ENCODE peak calls at places on chromosome 18, in nine cellular contexts. One of them, this sample, is unnamed.

GRCh38 chr18:54825626-54826344 is 2.5 kb upstream of the RAB27B start:
- DNase-seq in lung: no peak
- DNase-seq in aorta: no peak
- DNase-seq in AG04450: no peak
- DNase-seq in fibroblast of lung: no peak
- DNase-seq in naive thymus-derived CD4-positive, alpha-beta T cell: no peak
- DNase-seq in mesenchymal stem cell: no peak
- DNase-seq in PC-9: no peak
- DNase-seq in mesendoderm: no peak
- DNase-seq in this sample: no peak

GRCh38 chr18:73043231-73044000 is 175.6 kb upstream of the NETO1 start:
- DNase-seq in lung: no peak
- DNase-seq in aorta: no peak
- DNase-seq in AG04450: no peak
- DNase-seq in fibroblast of lung: no peak
- DNase-seq in naive thymus-derived CD4-positive, alpha-beta T cell: no peak
- DNase-seq in mesenchymal stem cell: no peak
- DNase-seq in PC-9: no peak
- DNase-seq in mesendoderm: peak; percentile 57
- DNase-seq in this sample: no peak

GRCh38 chr18:50928551-50928950 is 39.3 kb upstream of the ELAC1 start:
- DNase-seq in lung: no peak
- DNase-seq in aorta: no peak
- DNase-seq in AG04450: no peak
- DNase-seq in fibroblast of lung: peak; percentile 39
- DNase-seq in naive thymus-derived CD4-positive, alpha-beta T cell: no peak
- DNase-seq in mesenchymal stem cell: no peak
- DNase-seq in PC-9: no peak
- DNase-seq in mesendoderm: no peak
- DNase-seq in this sample: no peak

GRCh38 chr18:3966985-3967856 is 487.9 kb downstream of the DLGAP1 start:
- DNase-seq in lung: no peak
- DNase-seq in aorta: peak; percentile 81
- DNase-seq in AG04450: no peak
- DNase-seq in fibroblast of lung: peak; percentile 79
- DNase-seq in naive thymus-derived CD4-positive, alpha-beta T cell: no peak
- DNase-seq in mesenchymal stem cell: no peak
- DNase-seq in PC-9: peak; percentile 41
- DNase-seq in mesendoderm: peak; percentile 49
- DNase-seq in this sample: peak; percentile 16

GRCh38 chr18:45631077-45631476 is 15.8 kb downstream of the SLC14A2 start:
- DNase-seq in lung: no peak
- DNase-seq in aorta: no peak
- DNase-seq in AG04450: no peak
- DNase-seq in fibroblast of lung: no peak
- DNase-seq in naive thymus-derived CD4-positive, alpha-beta T cell: no peak
- DNase-seq in mesenchymal stem cell: no peak
- DNase-seq in PC-9: no peak
- DNase-seq in mesendoderm: no peak
- DNase-seq in this sample: no peak

GRCh38 chr18:27121108-27121507 is 64.0 kb downstream of the CHST9 start:
- DNase-seq in lung: no peak
- DNase-seq in aorta: no peak
- DNase-seq in AG04450: no peak
- DNase-seq in fibroblast of lung: no peak
- DNase-seq in naive thymus-derived CD4-positive, alpha-beta T cell: no peak
- DNase-seq in mesenchymal stem cell: no peak
- DNase-seq in PC-9: no peak
- DNase-seq in mesendoderm: peak; percentile 50
- DNase-seq in this sample: no peak

GRCh38 chr18:78146136-78146535 is 833.5 kb upstream of the SALL3 start:
- DNase-seq in lung: no peak
- DNase-seq in aorta: no peak
- DNase-seq in AG04450: no peak
- DNase-seq in fibroblast of lung: no peak
- DNase-seq in naive thymus-derived CD4-positive, alpha-beta T cell: no peak
- DNase-seq in mesenchymal stem cell: no peak
- DNase-seq in PC-9: no peak
- DNase-seq in mesendoderm: no peak
- DNase-seq in this sample: no peak

GRCh38 chr18:76823574-76823973 is 1.2 kb downstream of the ZNF236 start:
- DNase-seq in lung: no peak
- DNase-seq in aorta: no peak
- DNase-seq in AG04450: no peak
- DNase-seq in fibroblast of lung: peak; percentile 38
- DNase-seq in naive thymus-derived CD4-positive, alpha-beta T cell: no peak
- DNase-seq in mesenchymal stem cell: peak; percentile 58
- DNase-seq in PC-9: no peak
- DNase-seq in mesendoderm: peak; percentile 72
- DNase-seq in this sample: peak; percentile 60

GRCh38 chr18:40687401-40687800 is 1267.6 kb upstream of the PIK3C3 start:
- DNase-seq in lung: no peak
- DNase-seq in aorta: no peak
- DNase-seq in AG04450: no peak
- DNase-seq in fibroblast of lung: peak; percentile 69
- DNase-seq in naive thymus-derived CD4-positive, alpha-beta T cell: no peak
- DNase-seq in mesenchymal stem cell: peak; percentile 17
- DNase-seq in PC-9: no peak
- DNase-seq in mesendoderm: peak; percentile 36
- DNase-seq in this sample: no peak

GRCh38 chr18:57737661-57738060 is 65.5 kb downstream of the ATP8B1 start:
- DNase-seq in lung: peak; percentile 86
- DNase-seq in aorta: peak; percentile 89
- DNase-seq in AG04450: peak; percentile 96
- DNase-seq in fibroblast of lung: peak; percentile 99
- DNase-seq in naive thymus-derived CD4-positive, alpha-beta T cell: no peak
- DNase-seq in mesenchymal stem cell: peak; percentile 99
- DNase-seq in PC-9: no peak
- DNase-seq in mesendoderm: no peak
- DNase-seq in this sample: peak; percentile 87

GRCh38 chr18:27942706-27943105 is 234.2 kb downstream of the CDH2 start:
- DNase-seq in lung: no peak
- DNase-seq in aorta: no peak
- DNase-seq in AG04450: no peak
- DNase-seq in fibroblast of lung: peak; percentile 89
- DNase-seq in naive thymus-derived CD4-positive, alpha-beta T cell: no peak
- DNase-seq in mesenchymal stem cell: peak; percentile 33
- DNase-seq in PC-9: peak; percentile 15
- DNase-seq in mesendoderm: peak; percentile 25
- DNase-seq in this sample: no peak

GRCh38 chr18:32048507-32049091 is 30.0 kb downstream of the RNF125 start:
- DNase-seq in lung: no peak
- DNase-seq in aorta: no peak
- DNase-seq in AG04450: no peak
- DNase-seq in fibroblast of lung: no peak
- DNase-seq in naive thymus-derived CD4-positive, alpha-beta T cell: no peak
- DNase-seq in mesenchymal stem cell: peak; percentile 52
- DNase-seq in PC-9: no peak
- DNase-seq in mesendoderm: peak; percentile 21
- DNase-seq in this sample: peak; percentile 25

GRCh38 chr18:63377275-63377980 is 10.4 kb upstream of the KDSR start:
- DNase-seq in lung: no peak
- DNase-seq in aorta: no peak
- DNase-seq in AG04450: no peak
- DNase-seq in fibroblast of lung: no peak
- DNase-seq in naive thymus-derived CD4-positive, alpha-beta T cell: no peak
- DNase-seq in mesenchymal stem cell: no peak
- DNase-seq in PC-9: no peak
- DNase-seq in mesendoderm: no peak
- DNase-seq in this sample: no peak

GRCh38 chr18:3005462-3005861 is 7.5 kb downstream of the LPIN2 start:
- DNase-seq in lung: no peak
- DNase-seq in aorta: no peak
- DNase-seq in AG04450: no peak
- DNase-seq in fibroblast of lung: no peak
- DNase-seq in naive thymus-derived CD4-positive, alpha-beta T cell: no peak
- DNase-seq in mesenchymal stem cell: no peak
- DNase-seq in PC-9: no peak
- DNase-seq in mesendoderm: no peak
- DNase-seq in this sample: no peak

GRCh38 chr18:13500227-13500865 is 226.0 kb downstream of the FAM210A start:
- DNase-seq in lung: no peak
- DNase-seq in aorta: no peak
- DNase-seq in AG04450: no peak
- DNase-seq in fibroblast of lung: peak; percentile 93
- DNase-seq in naive thymus-derived CD4-positive, alpha-beta T cell: no peak
- DNase-seq in mesenchymal stem cell: peak; percentile 18
- DNase-seq in PC-9: no peak
- DNase-seq in mesendoderm: peak; percentile 89
- DNase-seq in this sample: peak; percentile 73

GRCh38 chr18:37590346-37590745 is 24.7 kb upstream of the CELF4 start:
- DNase-seq in lung: no peak
- DNase-seq in aorta: no peak
- DNase-seq in AG04450: no peak
- DNase-seq in fibroblast of lung: no peak
- DNase-seq in naive thymus-derived CD4-positive, alpha-beta T cell: no peak
- DNase-seq in mesenchymal stem cell: no peak
- DNase-seq in PC-9: no peak
- DNase-seq in mesendoderm: no peak
- DNase-seq in this sample: no peak

GRCh38 chr18:28584726-28585125 is 407.8 kb upstream of the CDH2 start:
- DNase-seq in lung: no peak
- DNase-seq in aorta: no peak
- DNase-seq in AG04450: no peak
- DNase-seq in fibroblast of lung: peak; percentile 94
- DNase-seq in naive thymus-derived CD4-positive, alpha-beta T cell: no peak
- DNase-seq in mesenchymal stem cell: peak; percentile 75
- DNase-seq in PC-9: peak; percentile 37
- DNase-seq in mesendoderm: peak; percentile 88
- DNase-seq in this sample: peak; percentile 8

GRCh38 chr18:21851327-21851961 is 110.9 kb downstream of the MIB1 start:
- DNase-seq in lung: no peak
- DNase-seq in aorta: no peak
- DNase-seq in AG04450: no peak
- DNase-seq in fibroblast of lung: no peak
- DNase-seq in naive thymus-derived CD4-positive, alpha-beta T cell: peak; percentile 3
- DNase-seq in mesenchymal stem cell: peak; percentile 24
- DNase-seq in PC-9: no peak
- DNase-seq in mesendoderm: no peak
- DNase-seq in this sample: peak; percentile 10

GRCh38 chr18:70423120-70423519 is 134.3 kb downstream of the SOCS6 start:
- DNase-seq in lung: no peak
- DNase-seq in aorta: no peak
- DNase-seq in AG04450: no peak
- DNase-seq in fibroblast of lung: no peak
- DNase-seq in naive thymus-derived CD4-positive, alpha-beta T cell: no peak
- DNase-seq in mesenchymal stem cell: no peak
- DNase-seq in PC-9: no peak
- DNase-seq in mesendoderm: no peak
- DNase-seq in this sample: no peak

GRCh38 chr18:70420151-70420898 is 131.5 kb downstream of the SOCS6 start:
- DNase-seq in lung: no peak
- DNase-seq in aorta: no peak
- DNase-seq in AG04450: no peak
- DNase-seq in fibroblast of lung: peak; percentile 76
- DNase-seq in naive thymus-derived CD4-positive, alpha-beta T cell: no peak
- DNase-seq in mesenchymal stem cell: peak; percentile 72
- DNase-seq in PC-9: no peak
- DNase-seq in mesendoderm: no peak
- DNase-seq in this sample: no peak

GRCh38 chr18:70419526-70419925 is 130.7 kb downstream of the SOCS6 start:
- DNase-seq in lung: no peak
- DNase-seq in aorta: no peak
- DNase-seq in AG04450: no peak
- DNase-seq in fibroblast of lung: peak; percentile 92
- DNase-seq in naive thymus-derived CD4-positive, alpha-beta T cell: no peak
- DNase-seq in mesenchymal stem cell: peak; percentile 69
- DNase-seq in PC-9: no peak
- DNase-seq in mesendoderm: no peak
- DNase-seq in this sample: peak; percentile 41

GRCh38 chr18:70422061-70422965 is 133.5 kb downstream of the SOCS6 start:
- DNase-seq in lung: peak; percentile 87
- DNase-seq in aorta: peak; percentile 90
- DNase-seq in AG04450: peak; percentile 63
- DNase-seq in fibroblast of lung: peak; percentile 98
- DNase-seq in naive thymus-derived CD4-positive, alpha-beta T cell: no peak
- DNase-seq in mesenchymal stem cell: peak; percentile 94
- DNase-seq in PC-9: peak; percentile 82
- DNase-seq in mesendoderm: peak; percentile 67
- DNase-seq in this sample: peak; percentile 70

GRCh38 chr18:70421471-70421870 is 132.6 kb downstream of the SOCS6 start:
- DNase-seq in lung: no peak
- DNase-seq in aorta: no peak
- DNase-seq in AG04450: no peak
- DNase-seq in fibroblast of lung: peak; percentile 82
- DNase-seq in naive thymus-derived CD4-positive, alpha-beta T cell: no peak
- DNase-seq in mesenchymal stem cell: peak; percentile 10
- DNase-seq in PC-9: no peak
- DNase-seq in mesendoderm: no peak
- DNase-seq in this sample: no peak
- H3K27ac ChIP-seq in lung: no peak overlapping the region
- H3K27ac ChIP-seq in aorta: no peak overlapping the region
- H3K27ac ChIP-seq in AG04450: no peak overlapping the region
- H3K27ac ChIP-seq in fibroblast of lung: peak overlapping the region; percentile 70
- H3K27ac ChIP-seq in naive thymus-derived CD4-positive, alpha-beta T cell: no peak overlapping the region
- H3K27ac ChIP-seq in mesenchymal stem cell: peak overlapping the region; percentile 17
- H3K27ac ChIP-seq in PC-9: peak overlapping the region; percentile 99
- H3K27ac ChIP-seq in mesendoderm: no peak overlapping the region
- H3K27ac ChIP-seq in this sample: peak overlapping the region; percentile 1

DNA sequence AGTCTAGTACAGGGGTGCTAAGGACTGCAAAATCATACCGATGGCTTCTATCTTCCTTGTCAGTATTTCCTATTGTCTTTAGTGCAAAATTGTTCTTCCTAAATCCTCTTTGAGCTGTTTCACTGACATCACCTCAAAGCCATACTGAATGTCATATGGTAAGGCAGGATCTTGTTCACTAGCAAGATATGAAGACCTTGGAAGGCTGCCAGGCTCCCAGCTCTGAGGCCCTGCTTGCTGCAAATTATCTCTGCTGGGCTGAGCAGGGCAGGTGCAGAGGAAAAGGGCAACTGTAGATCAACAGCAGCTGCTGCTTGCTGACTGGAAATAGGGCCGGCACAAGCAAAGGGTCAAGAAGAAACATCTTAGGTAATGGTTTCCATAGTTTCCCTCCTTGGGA is 58.2 kb downstream of the PMAIP1 start:
- DNase-seq in lung: no peak
- DNase-seq in aorta: no peak
- DNase-seq in AG04450: peak; percentile 41
- DNase-seq in fibroblast of lung: peak; percentile 74
- DNase-seq in naive thymus-derived CD4-positive, alpha-beta T cell: no peak
- DNase-seq in mesenchymal stem cell: peak; percentile 53
- DNase-seq in PC-9: peak; percentile 75
- DNase-seq in mesendoderm: no peak
- DNase-seq in this sample: peak; percentile 84
- H3K27ac ChIP-seq in lung: no peak overlapping the region
- H3K27ac ChIP-seq in aorta: no peak overlapping the region
- H3K27ac ChIP-seq in AG04450: no peak overlapping the region
- H3K27ac ChIP-seq in fibroblast of lung: no peak overlapping the region
- H3K27ac ChIP-seq in naive thymus-derived CD4-positive, alpha-beta T cell: no peak overlapping the region
- H3K27ac ChIP-seq in mesenchymal stem cell: no peak overlapping the region
- H3K27ac ChIP-seq in PC-9: peak overlapping the region; percentile 11
- H3K27ac ChIP-seq in mesendoderm: no peak overlapping the region
- H3K27ac ChIP-seq in this sample: no peak overlapping the region

GRCh38 chr18:70132999-70133398 is 72.5 kb downstream of the RTTN start:
- DNase-seq in lung: no peak
- DNase-seq in aorta: no peak
- DNase-seq in AG04450: peak; percentile 86
- DNase-seq in fibroblast of lung: peak; percentile 96
- DNase-seq in naive thymus-derived CD4-positive, alpha-beta T cell: no peak
- DNase-seq in mesenchymal stem cell: peak; percentile 94
- DNase-seq in PC-9: no peak
- DNase-seq in mesendoderm: peak; percentile 14
- DNase-seq in this sample: peak; percentile 8
- H3K27ac ChIP-seq in lung: no peak overlapping the region
- H3K27ac ChIP-seq in aorta: no peak overlapping the region
- H3K27ac ChIP-seq in AG04450: peak overlapping the region; percentile 62
- H3K27ac ChIP-seq in fibroblast of lung: peak overlapping the region; percentile 60
- H3K27ac ChIP-seq in naive thymus-derived CD4-positive, alpha-beta T cell: no peak overlapping the region
- H3K27ac ChIP-seq in mesenchymal stem cell: peak overlapping the region; percentile 81
- H3K27ac ChIP-seq in PC-9: no peak overlapping the region
- H3K27ac ChIP-seq in mesendoderm: no peak overlapping the region
- H3K27ac ChIP-seq in this sample: peak overlapping the region; percentile 31

GRCh38 chr18:25289040-25289631 is 62.8 kb downstream of the ZNF521 start:
- DNase-seq in lung: no peak
- DNase-seq in aorta: no peak
- DNase-seq in AG04450: peak; percentile 69
- DNase-seq in fibroblast of lung: peak; percentile 83
- DNase-seq in naive thymus-derived CD4-positive, alpha-beta T cell: no peak
- DNase-seq in mesenchymal stem cell: peak; percentile 98
- DNase-seq in PC-9: no peak
- DNase-seq in mesendoderm: peak; percentile 16
- DNase-seq in this sample: peak; percentile 28
- H3K27ac ChIP-seq in lung: peak overlapping the region; percentile 17
- H3K27ac ChIP-seq in aorta: no peak overlapping the region
- H3K27ac ChIP-seq in AG04450: peak overlapping the region; percentile 40
- H3K27ac ChIP-seq in fibroblast of lung: peak overlapping the region; percentile 87
- H3K27ac ChIP-seq in naive thymus-derived CD4-positive, alpha-beta T cell: no peak overlapping the region
- H3K27ac ChIP-seq in mesenchymal stem cell: peak overlapping the region; percentile 41
- H3K27ac ChIP-seq in PC-9: no peak overlapping the region
- H3K27ac ChIP-seq in mesendoderm: no peak overlapping the region
- H3K27ac ChIP-seq in this sample: peak overlapping the region; percentile 3

This sample was measured in hepatocyte.